ENCODE peak calls at places on chromosomes 6 and 20, in five cellular contexts. A, X, M, G and N are unnamed samples.

GRCh38 chr6:18326980-18327379 is 60.2 kb upstream of the RNF144B start:
- DNase-seq in M (no peak), G (no peak), X (no peak), A (no peak), N (no peak)

GRCh38 chr20:2230671-2231488 is 64.9 kb upstream of the TGM3 start:
- DNase-seq in M (peak; percentile 77), G (no peak), X (no peak), A (no peak), N (peak; percentile 29)

GRCh38 chr6:72464791-72465691 is 156.8 kb upstream of the KCNQ5 start:
- DNase-seq in M (peak; percentile 88), A (peak; percentile 88), G (peak; percentile 35), X (no peak), N (peak; percentile 19)

GRCh38 chr20:34791289-34792020 is 34.0 kb downstream of the NCOA6 start:
- DNase-seq in G (no peak), A (no peak), M (peak; percentile 75), X (no peak), N (peak; percentile 17)

GRCh38 chr6:65557224-65557623 is 149.8 kb downstream of the EYS start:
- DNase-seq in A (no peak), G (no peak), X (no peak), M (no peak), N (no peak)

GRCh38 chr20:3162080-3162611 is 2.5 kb upstream of the FASTKD5 start:
- DNase-seq in G (no peak), M (no peak), X (no peak), A (no peak), N (no peak)

GRCh38 chr6:137332637-137333228 is 113.5 kb upstream of the IFNGR1 start:
- DNase-seq in A (no peak), M (peak; percentile 13), G (no peak), X (no peak), N (no peak)

GRCh38 chr6:7991992-7992815 is 72.0 kb downstream of the BLOC1S5 start:
- DNase-seq in G (peak; percentile 64), A (peak; percentile 28), X (no peak), M (peak; percentile 90), N (peak; percentile 44)

GRCh38 chr6:31396422-31397152 is 6.8 kb upstream of the MICA start:
- DNase-seq in X (peak; percentile 65), G (peak; percentile 76), M (peak; percentile 83), A (peak; percentile 67), N (peak; percentile 83)

GRCh38 chr6:164045082-164045481 is 630.6 kb downstream of the QKI start:
- DNase-seq in X (no peak), A (no peak), M (no peak), G (no peak), N (no peak)

GRCh38 chr6:3529232-3529631 is 72.4 kb upstream of the SLC22A23 start:
- DNase-seq in M (no peak), X (no peak), A (no peak), G (no peak), N (no peak)

GRCh38 chr6:167980911-167981310 is 16.6 kb upstream of the KIF25 start:
- DNase-seq in M (no peak), G (no peak), A (no peak), X (no peak), N (no peak)

GRCh38 chr20:18507218-18508191 is at the start of gene SEC23B:
- DNase-seq in A (peak; percentile 99), M (peak; percentile 99), G (peak; percentile 94), X (peak; percentile 93), N (peak; percentile 97)

GRCh38 chr6:11231564-11232176 is 798 bp downstream of the NEDD9 start:
- DNase-seq in X (no peak), G (no peak), A (no peak), M (peak; percentile 56), N (no peak)

GRCh38 chr20:60068509-60068908 is 110.3 kb downstream of the CDH26 start:
- DNase-seq in G (no peak), A (no peak), X (no peak), M (no peak), N (no peak)
- H2AFZ ChIP-seq in G (no peak overlapping the region), A (no peak overlapping the region), X (no peak overlapping the region), M (no peak overlapping the region), N (no peak overlapping the region)

DNA sequence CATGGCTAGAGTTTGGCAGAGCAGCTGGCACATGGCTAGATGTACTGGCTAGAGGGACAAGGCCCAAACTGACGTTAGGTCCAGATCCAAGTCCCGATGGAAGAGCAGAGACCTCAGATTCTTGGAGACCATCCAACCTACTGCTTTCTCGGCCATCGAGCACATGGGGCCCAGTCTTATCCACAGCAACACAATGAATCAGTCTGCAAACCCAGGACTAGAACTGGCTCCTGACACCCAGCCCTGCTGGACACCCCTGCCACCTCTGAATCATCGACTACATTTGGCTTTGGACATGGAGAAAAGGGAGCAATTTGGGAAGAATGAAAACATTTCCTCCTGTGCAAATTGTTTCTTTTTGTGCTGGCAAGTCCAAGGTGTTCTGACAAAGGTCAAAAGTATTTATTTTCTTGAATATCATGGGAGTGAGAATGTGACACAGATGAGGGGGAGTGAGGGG is 23.9 kb upstream of the YWHAB start:
- DNase-seq in G (no peak), X (no peak), A (peak; percentile 20), M (peak; percentile 88), N (no peak)
- H2AFZ ChIP-seq in G (peak overlapping the region; percentile 79), X (no peak overlapping the region), A (peak overlapping the region; percentile 22), M (peak overlapping the region; percentile 47), N (no peak overlapping the region)

GRCh38 chr20:11337361-11338130 is 580.1 kb upstream of the BTBD3 start:
- DNase-seq in M (no peak), A (no peak), X (no peak), G (no peak), N (no peak)
- H2AFZ ChIP-seq in M (no peak overlapping the region), A (no peak overlapping the region), X (peak overlapping the region; percentile 53), G (no peak overlapping the region), N (no peak overlapping the region)

DNA sequence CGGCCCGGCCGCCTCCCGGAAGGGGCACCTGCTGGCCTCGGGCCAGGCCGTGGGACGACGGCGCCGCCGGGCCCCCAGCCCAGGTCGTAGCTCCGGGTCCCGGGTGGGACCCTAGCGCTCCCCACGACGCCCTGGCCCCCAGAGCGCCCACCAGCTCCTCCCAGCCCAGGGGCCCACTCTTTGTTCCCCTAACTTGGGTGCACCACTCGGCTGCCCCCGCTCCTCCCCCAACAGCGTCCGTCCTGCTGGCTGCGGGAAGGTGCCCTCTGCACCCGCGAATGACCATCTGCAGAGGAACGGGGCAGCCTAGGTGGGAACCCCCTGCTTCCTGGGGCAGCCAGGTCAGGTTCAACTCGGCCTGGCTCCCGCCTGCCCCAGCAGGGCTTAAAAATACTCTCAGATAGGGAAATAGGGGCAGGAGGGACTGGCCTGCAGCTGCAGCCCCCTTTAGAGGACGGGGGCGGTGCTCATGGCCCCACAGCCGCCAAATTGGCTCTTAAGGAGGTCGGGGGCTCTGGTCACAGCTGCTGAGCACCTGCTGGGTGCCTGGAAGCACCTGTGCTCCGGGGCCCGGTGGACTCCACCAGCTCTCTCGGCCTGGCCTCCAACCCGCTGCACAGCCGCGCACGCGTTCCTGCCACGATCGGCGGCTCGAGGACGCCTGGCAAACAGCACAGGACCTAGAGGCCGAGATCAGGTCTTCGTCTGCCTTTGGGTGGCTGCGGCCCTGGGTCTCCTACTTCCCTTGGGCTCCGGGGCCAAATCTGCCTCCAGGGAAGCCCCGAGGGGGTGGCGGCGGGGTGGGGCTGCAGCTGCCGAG is 581 bp upstream of the LAMA5 start:
- DNase-seq in X (no peak), M (no peak), A (no peak), G (no peak), N (peak; percentile 72)
- H2AFZ ChIP-seq in X (peak overlapping the region; percentile 89), M (no peak overlapping the region), A (no peak overlapping the region), G (peak overlapping the region; percentile 79), N (peak overlapping the region; percentile 40)

GRCh38 chr20:35952480-35953410 is 1.6 kb downstream of the SCAND1 start:
- DNase-seq in X (no peak), G (peak; percentile 48), A (no peak), M (peak; percentile 55), N (peak; percentile 11)

GRCh38 chr20:35956616-35957015 is 2.3 kb upstream of the SCAND1 start:
- DNase-seq in G (no peak), X (no peak), A (peak; percentile 53), M (no peak), N (peak; percentile 31)

GRCh38 chr20:35954200-35954906 is at the start of gene SCAND1:
- DNase-seq in A (peak; percentile 99), G (peak; percentile 94), X (peak; percentile 97), M (peak; percentile 99), N (peak; percentile 99)

GRCh38 chr20:35953411-35954199 is 697 bp downstream of the SCAND1 start:
- DNase-seq in M (peak; percentile 76), A (no peak), G (peak; percentile 46), X (no peak), N (peak; percentile 69)

DNA sequence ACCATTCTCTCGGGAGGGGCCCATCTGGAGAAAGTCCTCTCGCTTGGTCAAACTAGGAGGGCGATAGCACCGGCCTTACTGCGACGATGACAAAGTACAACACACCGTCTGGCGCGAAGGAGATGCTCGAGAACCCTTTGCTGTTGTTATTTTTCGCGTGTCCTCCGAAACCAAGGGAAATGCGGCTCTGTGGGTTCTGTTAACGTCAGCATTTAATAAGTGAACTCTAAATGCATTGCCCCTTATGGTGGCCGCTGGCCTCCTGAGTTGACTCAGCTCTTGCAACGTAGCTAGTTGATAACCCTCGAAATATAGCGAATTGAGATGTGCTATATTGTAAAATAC is 577 bp upstream of the SCAND1 start:
- DNase-seq in G (no peak), M (peak; percentile 77), X (no peak), A (no peak), N (no peak)
- H2AFZ ChIP-seq in G (peak overlapping the region; percentile 96), M (peak overlapping the region; percentile 91), X (peak overlapping the region; percentile 87), A (peak overlapping the region; percentile 97), N (peak overlapping the region; percentile 75)

GRCh38 chr20:19929749-19930148 is 87.4 kb upstream of the NAA20 start:
- DNase-seq in A (no peak), M (peak; percentile 14), G (no peak), X (no peak), N (peak; percentile 23)

GRCh38 chr20:19923762-19924161 is 93.4 kb upstream of the NAA20 start:
- DNase-seq in G (no peak), M (no peak), X (no peak), A (no peak), N (no peak)

GRCh38 chr20:19928379-19929360 is 88.5 kb upstream of the NAA20 start:
- DNase-seq in M (no peak), A (peak; percentile 97), X (no peak), G (no peak), N (no peak)

GRCh38 chr20:19924255-19924654 is 92.9 kb upstream of the NAA20 start:
- DNase-seq in X (no peak), G (no peak), A (no peak), M (no peak), N (peak; percentile 22)

GRCh38 chr20:19926581-19926980 is 90.6 kb upstream of the NAA20 start:
- DNase-seq in A (no peak), X (no peak), G (no peak), M (no peak), N (no peak)
- H2AFZ ChIP-seq in A (no peak overlapping the region), X (no peak overlapping the region), G (no peak overlapping the region), M (no peak overlapping the region), N (no peak overlapping the region)